ENCODE peak calls at places on chromosomes 2 and 18, in eight cellular contexts. G, M, Z, I, L, S, O and R are unnamed samples. For H3K4me1, the result is how much of the 10 kb centered on the place peaks cover.

GRCh38 chr18:78722391-78722790 is 257.2 kb upstream of the SALL3 start:
- DNase-seq in S (no peak), L (no peak), G (no peak), Z (no peak), I (no peak), M (peak), O (no peak), R (no peak)

GRCh38 chr18:21433436-21433835 is 167.1 kb downstream of the ESCO1 start:
- DNase-seq in S (no peak), O (no peak), Z (no peak), G (no peak), M (no peak), I (no peak), L (no peak), R (no peak)

GRCh38 chr2:235807347-235807746 is 313.5 kb downstream of the AGAP1 start:
- DNase-seq in I (no peak), Z (no peak), G (no peak), L (no peak), M (no peak), S (no peak), O (peak), R (no peak)

GRCh38 chr2:200253631-200254030 is 52.9 kb upstream of the SPATS2L start:
- DNase-seq in S (no peak), L (no peak), O (no peak), G (no peak), Z (no peak), I (no peak), M (no peak), R (no peak)

GRCh38 chr2:157052685-157053224 is 204.8 kb upstream of the GALNT5 start:
- DNase-seq in Z (no peak), O (no peak), G (no peak), L (peak), S (no peak), I (no peak), M (no peak), R (no peak)

GRCh38 chr2:104286806-104287205 is 567.1 kb upstream of the POU3F3 start:
- DNase-seq in M (no peak), G (no peak), Z (no peak), S (no peak), O (peak), I (no peak), L (no peak), R (no peak)

GRCh38 chr2:223860809-223861738 is 23.7 kb upstream of the AP1S3 start:
- DNase-seq in G (no peak), O (no peak), Z (no peak), S (peak), M (no peak), I (no peak), L (peak), R (peak)

GRCh38 chr2:64937341-64938230 is 51.6 kb upstream of the SLC1A4 start:
- DNase-seq in M (no peak), L (no peak), O (no peak), S (no peak), Z (no peak), I (peak), G (no peak), R (peak)

GRCh38 chr18:13540783-13541182 is 185.6 kb downstream of the FAM210A start:
- DNase-seq in G (peak), S (no peak), I (no peak), O (no peak), L (no peak), Z (no peak), M (no peak), R (no peak)

GRCh38 chr18:51865538-51865937 is 474.5 kb upstream of the DCC start:
- DNase-seq in O (no peak), L (no peak), G (no peak), Z (no peak), S (no peak), I (no peak), M (no peak), R (no peak)

GRCh38 chr2:74876081-74876886 is 42.4 kb downstream of the HK2 start:
- DNase-seq in S (no peak), Z (peak), G (peak), I (peak), L (no peak), M (peak), O (peak), R (no peak)

GRCh38 chr2:38076710-38077430 is 919 bp upstream of the CYP1B1 start:
- DNase-seq in G (no peak), Z (peak), S (peak), M (peak), O (peak), L (peak), I (peak), R (peak)

GRCh38 chr2:24918326-24919099 is 1.5 kb downstream of the ADCY3 start:
- DNase-seq in I (no peak), M (no peak), L (no peak), S (no peak), O (no peak), Z (no peak), G (no peak), R (no peak)

GRCh38 chr2:231717281-231718180 is 9.2 kb downstream of the PTMA start:
- DNase-seq in I (peak), M (no peak), L (peak), G (no peak), O (peak), Z (no peak), S (no peak), R (no peak)

GRCh38 chr2:39871291-39871761 is 92.3 kb upstream of the THUMPD2 start:
- DNase-seq in Z (no peak), L (no peak), M (no peak), S (peak), I (no peak), G (no peak), O (no peak), R (no peak)

GRCh38 chr2:55119711-55120487 is 69.6 kb upstream of the RTN4 start:
- DNase-seq in I (no peak), G (no peak), S (no peak), M (peak), O (no peak), Z (no peak), L (no peak), R (no peak)

GRCh38 chr2:858646-859045 is 92.0 kb upstream of the SNTG2 start:
- DNase-seq in Z (no peak), I (no peak), L (no peak), G (no peak), O (no peak), S (no peak), M (no peak), R (no peak)

GRCh38 chr2:105432749-105433148 is 33.9 kb upstream of the FHL2 start:
- DNase-seq in S (no peak), L (no peak), I (no peak), M (no peak), G (no peak), O (no peak), Z (peak), R (no peak)

GRCh38 chr2:12105180-12105579 is 358.7 kb downstream of the LPIN1 start:
- DNase-seq in Z (no peak), O (no peak), I (no peak), G (no peak), L (no peak), M (no peak), S (no peak), R (no peak)

GRCh38 chr2:240988146-240988545 is 10.3 kb upstream of the SNED1 start:
- DNase-seq in O (no peak), G (no peak), S (no peak), M (no peak), Z (peak), L (no peak), I (no peak), R (no peak)

GRCh38 chr2:84486436-84487115 is 27.5 kb upstream of the SUCLG1 start:
- DNase-seq in M (no peak), I (no peak), O (no peak), L (no peak), Z (no peak), S (no peak), G (no peak), R (peak)

GRCh38 chr2:186569906-186570305 is 19.9 kb upstream of the ITGAV start:
- DNase-seq in L (no peak), S (no peak), G (no peak), Z (no peak), M (peak), O (peak), I (no peak), R (no peak)

GRCh38 chr2:224319756-224320155 is 82.2 kb downstream of the FAM124B start:
- DNase-seq in O (no peak), S (no peak), Z (no peak), M (no peak), L (no peak), I (no peak), G (no peak), R (no peak)

GRCh38 chr18:61360440-61361383 is 27.5 kb downstream of the CDH20 start:
- DNase-seq in I (peak), S (no peak), G (no peak), L (no peak), Z (no peak), O (no peak), M (no peak), R (no peak)

GRCh38 chr2:200171761-200172482 is 134.6 kb upstream of the SPATS2L start:
- DNase-seq in M (no peak), O (no peak), L (no peak), Z (no peak), S (no peak), G (no peak), I (no peak), R (no peak)

GRCh38 chr2:88885275-88885674 is 193.8 kb downstream of the RPIA start:
- DNase-seq in S (no peak), M (no peak), G (no peak), I (peak), Z (no peak), O (no peak), L (no peak), R (no peak)

GRCh38 chr2:174593574-174594203 is 3.9 kb downstream of the WIPF1 start:
- DNase-seq in G (peak), Z (no peak), I (peak), O (peak), M (no peak), L (no peak), S (no peak), R (no peak)

GRCh38 chr2:174595904-174596397 is 1.7 kb downstream of the WIPF1 start:
- DNase-seq in Z (no peak), I (peak), O (no peak), M (no peak), S (no peak), G (no peak), L (no peak), R (no peak)

GRCh38 chr2:174596994-174597346 is 634 bp downstream of the WIPF1 start:
- DNase-seq in S (no peak), G (peak), O (no peak), Z (no peak), I (peak), L (no peak), M (no peak), R (no peak)

GRCh38 chr2:174594451-174594850 is 3.2 kb downstream of the WIPF1 start:
- DNase-seq in S (no peak), L (no peak), M (no peak), I (peak), O (no peak), Z (no peak), G (no peak), R (no peak)

DNA sequence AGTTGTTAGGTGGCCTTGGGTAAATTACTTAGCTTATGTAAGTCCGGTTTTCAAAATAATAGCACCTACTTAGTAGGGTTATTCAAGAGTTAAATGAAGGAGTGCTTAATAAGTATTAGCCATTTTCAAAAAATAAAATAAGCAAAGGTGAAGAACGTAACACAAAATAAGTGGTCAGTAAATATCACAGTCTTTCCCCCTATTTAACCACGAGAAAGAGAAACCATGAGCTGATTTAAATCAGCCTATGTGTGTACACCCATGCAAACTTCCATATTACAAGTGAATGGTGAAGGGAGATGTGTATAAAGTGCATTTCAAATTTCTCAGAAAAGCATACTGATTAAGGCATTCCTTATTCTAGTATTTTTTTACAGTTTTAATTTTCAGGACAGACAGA is 2.2 kb downstream of the WIPF1 start:
- DNase-seq in M (no peak), Z (no peak), O (no peak), G (peak), I (peak), S (no peak), L (no peak), R (no peak)
- H3K4me1 ChIP-seq in M (under half), Z (under half), O (under half), G (under half), I (under half), S (under half), L (under half), R (under half)

GRCh38 chr18:70870292-70870691 is 581.4 kb downstream of the SOCS6 start:
- DNase-seq in I (no peak), L (no peak), O (no peak), G (no peak), S (no peak), M (no peak), Z (no peak), R (no peak)
- H3K4me3 ChIP-seq in I (no peak), L (no peak), O (no peak), G (no peak), S (no peak), M (no peak), Z (no peak), R (no peak)

GRCh38 chr18:58898427-58898826 is 33.8 kb downstream of the ZNF532 start:
- DNase-seq in Z (no peak), O (no peak), L (no peak), S (no peak), I (no peak), M (no peak), G (no peak), R (no peak)
- H3K4me1 ChIP-seq in Z (under half), O (half or more), L (under half), S (under half), I (under half), M (under half), G (under half), R (under half)

GRCh38 chr2:36770542-36771287 is 74.2 kb downstream of the VIT start:
- DNase-seq in L (peak), Z (no peak), M (peak), G (peak), O (peak), S (no peak), I (peak), R (no peak)

GRCh38 chr2:36773947-36774346 is 77.4 kb downstream of the VIT start:
- DNase-seq in I (no peak), M (no peak), Z (no peak), S (no peak), L (no peak), O (no peak), G (no peak), R (no peak)

GRCh38 chr2:36771671-36772070 is 75.2 kb downstream of the VIT start:
- DNase-seq in I (no peak), O (no peak), S (no peak), Z (no peak), M (no peak), L (no peak), G (no peak), R (no peak)

DNA sequence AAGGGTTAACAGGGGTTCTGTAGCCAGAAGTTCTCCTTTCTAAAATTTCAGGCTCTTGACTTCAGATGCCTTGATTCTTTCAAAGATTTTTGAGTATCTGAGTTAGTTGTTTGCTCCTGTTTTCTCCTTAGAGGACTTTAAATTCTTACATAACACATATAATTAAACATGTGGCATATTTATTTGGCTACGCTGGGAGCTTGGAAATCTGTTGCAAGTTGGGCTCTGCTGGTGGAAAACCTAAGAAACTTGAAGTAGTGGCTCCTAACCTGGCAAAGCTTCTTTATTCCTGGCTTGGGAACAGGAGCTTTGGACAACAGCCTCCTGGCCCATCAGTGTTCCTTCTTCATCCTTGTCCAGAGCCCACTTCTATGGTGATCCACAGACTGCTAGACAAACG is 72.6 kb downstream of the VIT start:
- DNase-seq in O (no peak), L (no peak), M (no peak), S (no peak), I (no peak), G (no peak), Z (no peak), R (no peak)
- H3K4me3 ChIP-seq in O (no peak), L (no peak), M (no peak), S (no peak), I (no peak), G (no peak), Z (no peak), R (no peak)

GRCh38 chr2:134406716-134407115 is 152.8 kb downstream of the MGAT5 start:
- DNase-seq in I (peak), L (no peak), O (no peak), G (no peak), S (no peak), M (no peak), Z (no peak), R (no peak)
- H3K4me1 ChIP-seq in I (half or more), L (under half), O (under half), G (under half), S (under half), M (under half), Z (under half), R (under half)

DNA sequence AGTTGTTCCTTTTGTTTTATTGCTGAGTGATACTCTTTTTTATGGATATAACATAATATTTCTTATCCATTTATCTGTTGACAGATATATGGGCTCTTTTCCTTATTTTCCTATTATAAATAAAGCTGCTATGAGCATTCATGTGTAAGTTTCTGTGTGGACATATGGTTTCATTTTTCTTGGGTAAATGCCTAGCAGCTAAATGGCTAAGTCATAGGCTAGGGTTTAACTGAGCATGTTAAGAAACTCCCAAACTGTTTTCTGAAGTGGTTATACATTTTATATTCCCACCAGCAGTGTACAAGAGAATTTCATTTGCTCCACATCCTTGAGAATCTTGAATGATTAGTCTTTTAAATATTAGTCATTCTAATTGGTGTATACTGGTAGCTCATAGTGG is 786.6 kb upstream of the CDH2 start:
- DNase-seq in Z (no peak), G (no peak), I (no peak), O (no peak), M (no peak), L (no peak), S (no peak), R (no peak)
- H3K4me3 ChIP-seq in Z (no peak), G (no peak), I (no peak), O (no peak), M (no peak), L (no peak), S (no peak), R (no peak)

GRCh38 chr2:66478729-66479316 is 43.9 kb downstream of the MEIS1 start:
- DNase-seq in G (no peak), S (no peak), M (no peak), Z (no peak), O (no peak), I (no peak), L (no peak), R (no peak)

GRCh38 chr2:66481100-66481549 is 46.2 kb downstream of the MEIS1 start:
- DNase-seq in I (no peak), Z (no peak), L (no peak), M (no peak), G (no peak), S (no peak), O (peak), R (no peak)

GRCh38 chr2:66472225-66472843 is 37.4 kb downstream of the MEIS1 start:
- DNase-seq in M (no peak), S (no peak), O (no peak), L (no peak), Z (no peak), G (no peak), I (no peak), R (no peak)

GRCh38 chr2:66478311-66478710 is 43.4 kb downstream of the MEIS1 start:
- DNase-seq in G (no peak), S (no peak), M (no peak), L (no peak), Z (no peak), I (no peak), O (no peak), R (no peak)

DNA sequence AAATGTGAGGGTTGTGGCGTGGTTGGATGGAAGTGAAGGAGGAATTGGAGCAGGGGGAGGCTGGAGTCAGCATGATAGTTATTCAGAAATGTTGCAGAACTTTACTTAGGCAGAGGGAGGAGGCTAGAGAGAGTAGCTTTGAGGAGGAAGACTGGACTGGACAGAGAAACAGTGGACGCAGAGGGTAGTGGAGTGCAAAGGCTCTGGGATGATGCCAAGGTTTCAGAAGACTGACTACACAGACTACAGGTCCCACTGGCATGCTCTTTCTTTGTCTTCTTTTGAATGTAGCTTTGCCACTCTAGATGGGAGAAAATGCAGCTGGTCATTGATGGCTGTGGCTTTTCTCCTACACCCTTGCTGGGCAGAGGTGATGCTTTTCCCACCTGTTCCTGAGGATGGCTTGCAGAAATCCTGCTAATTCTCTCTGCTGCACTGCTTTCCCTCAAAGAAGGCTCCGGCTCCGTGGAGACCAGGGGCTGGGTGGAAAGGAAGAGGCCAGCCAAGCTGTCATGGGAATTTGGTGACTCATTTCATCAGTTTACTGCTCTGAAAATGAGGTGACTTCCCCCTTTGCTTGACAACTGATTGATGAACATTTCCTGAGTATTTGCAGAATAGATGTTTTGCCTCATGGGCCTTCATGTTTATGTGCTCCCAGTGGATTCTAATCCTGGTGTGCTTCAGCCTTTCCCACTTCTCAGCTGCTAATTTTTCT is 42.4 kb downstream of the MEIS1 start:
- DNase-seq in M (no peak), Z (no peak), I (no peak), S (no peak), L (no peak), O (no peak), G (no peak), R (no peak)
- H3K4me1 ChIP-seq in M (under half), Z (under half), I (under half), S (under half), L (under half), O (under half), G (under half), R (under half)

DNA sequence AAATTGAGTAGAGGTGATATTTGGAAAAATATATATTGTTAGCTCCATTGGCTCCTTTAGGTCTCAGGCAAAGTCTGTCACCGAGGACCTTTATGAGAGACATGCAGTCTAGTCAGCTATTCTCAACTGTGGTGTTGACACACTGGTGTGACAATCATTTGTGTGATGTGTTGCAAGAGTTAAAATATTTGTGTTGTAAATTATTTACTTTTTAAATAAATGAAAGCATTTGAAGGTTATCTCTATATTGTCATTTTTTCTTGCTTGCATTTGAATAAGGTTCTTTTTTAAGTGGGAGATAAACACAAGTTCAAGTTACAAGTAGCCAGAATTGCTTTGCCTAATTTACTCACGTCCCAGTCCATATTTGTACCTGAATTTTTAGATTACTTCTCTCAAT is 4.3 kb downstream of the REL start:
- DNase-seq in G (no peak), S (no peak), M (peak), L (no peak), O (no peak), I (no peak), Z (no peak), R (no peak)
- H3K4me3 ChIP-seq in G (no peak), S (no peak), M (no peak), L (no peak), O (no peak), I (no peak), Z (no peak), R (no peak)